ENCODE peak calls at places on chromosomes 2 and 18, in six cellular contexts. F, M, B, I, L and R are unnamed samples.

GRCh38 chr2:98036349-98037000 is 40.7 kb upstream of the TMEM131 start:
- DNase-seq in F (no peak), M (peak), B (no peak), I (no peak), L (no peak), R (no peak)

GRCh38 chr2:238702276-238702675 is 145.6 kb upstream of the TWIST2 start:
- DNase-seq in F (no peak), M (no peak), B (no peak), I (no peak), L (no peak), R (no peak)

GRCh38 chr2:133477614-133477990 is 90.7 kb downstream of the NCKAP5 start:
- DNase-seq in F (no peak), M (no peak), B (no peak), I (no peak), L (no peak), R (no peak)

GRCh38 chr18:813405-814071 is 1.5 kb upstream of the YES1 start:
- DNase-seq in F (no peak), M (no peak), B (no peak), I (no peak), L (no peak), R (no peak)

GRCh38 chr2:144759746-144760145 is 239.8 kb upstream of the ZEB2 start:
- DNase-seq in F (no peak), M (no peak), B (no peak), I (no peak), L (no peak), R (no peak)

GRCh38 chr2:96526101-96526591 is 10.4 kb upstream of the ARID5A start:
- DNase-seq in F (no peak), M (peak), B (no peak), I (no peak), L (no peak), R (no peak)

GRCh38 chr2:101864426-101864825 is 127.3 kb upstream of the IL1R2 start:
- DNase-seq in F (no peak), M (no peak), B (no peak), I (no peak), L (no peak), R (no peak)

GRCh38 chr2:86065512-86065911 is 40.2 kb downstream of the POLR1A start:
- DNase-seq in F (no peak), M (no peak), B (no peak), I (no peak), L (no peak), R (no peak)

GRCh38 chr2:238899386-238899785 is 51.5 kb downstream of the TWIST2 start:
- DNase-seq in F (no peak), M (no peak), B (no peak), I (no peak), L (no peak), R (no peak)

GRCh38 chr2:45946023-45946422 is 294.5 kb downstream of the PRKCE start:
- DNase-seq in F (no peak), M (no peak), B (no peak), I (no peak), L (no peak), R (no peak)

GRCh38 chr18:56606623-56607022 is 31.8 kb downstream of the TXNL1 start:
- DNase-seq in F (no peak), M (no peak), B (no peak), I (no peak), L (no peak), R (no peak)

GRCh38 chr18:56803076-56803475 is 151.9 kb downstream of the WDR7 start:
- DNase-seq in F (no peak), M (no peak), B (no peak), I (no peak), L (no peak), R (no peak)

GRCh38 chr2:164510895-164511294 is 110.4 kb downstream of the GRB14 start:
- DNase-seq in F (no peak), M (no peak), B (no peak), I (no peak), L (no peak), R (no peak)

GRCh38 chr2:169365093-169365483 is 2.8 kb upstream of the LRP2 start:
- DNase-seq in F (no peak), M (no peak), B (no peak), I (no peak), L (no peak), R (no peak)

GRCh38 chr2:37585982-37586621 is 85.3 kb downstream of the CDC42EP3 start:
- DNase-seq in F (peak), M (no peak), B (no peak), I (peak), L (no peak), R (no peak)

GRCh38 chr2:127517465-127517864 is 8.8 kb downstream of the IWS1 start:
- DNase-seq in F (no peak), M (no peak), B (no peak), I (no peak), L (no peak), R (no peak)

GRCh38 chr2:64491426-64491825 is 32.7 kb upstream of the AFTPH start:
- DNase-seq in F (no peak), M (no peak), B (no peak), I (no peak), L (no peak), R (no peak)

GRCh38 chr2:64489081-64489761 is 34.9 kb upstream of the AFTPH start:
- DNase-seq in F (no peak), M (no peak), B (no peak), I (no peak), L (no peak), R (no peak)

GRCh38 chr2:64492272-64492671 is 31.9 kb upstream of the AFTPH start:
- DNase-seq in F (no peak), M (no peak), B (no peak), I (no peak), L (no peak), R (no peak)

GRCh38 chr2:64493788-64494187 is 30.3 kb upstream of the AFTPH start:
- DNase-seq in F (no peak), M (no peak), B (no peak), I (no peak), L (no peak), R (no peak)

DNA sequence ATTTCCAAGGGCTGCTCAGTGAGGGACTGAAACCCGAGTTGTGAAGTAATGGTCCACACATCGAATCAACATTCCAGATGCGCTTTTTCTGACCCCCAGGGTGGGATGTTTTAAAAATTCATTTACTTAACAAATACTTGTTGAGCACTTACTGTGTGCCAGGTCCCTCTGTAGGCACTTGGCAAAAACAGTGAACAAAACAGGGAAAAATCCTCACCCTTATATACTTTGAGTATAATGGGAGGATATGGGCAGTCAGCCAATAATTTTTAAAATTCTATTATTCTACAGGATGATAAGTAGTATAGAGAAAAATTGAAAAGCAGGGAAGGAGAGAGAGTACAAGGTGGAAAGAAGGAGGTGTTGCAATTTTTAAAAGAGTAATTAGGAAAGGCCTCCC is 31.3 kb upstream of the AFTPH start:
- DNase-seq in F (no peak), M (no peak), B (no peak), I (no peak), L (no peak), R (no peak)
- H3K27ac ChIP-seq in F (no peak), M (no peak), B (no peak), I (no peak), L (no peak), R (no peak)

GRCh38 chr2:111618577-111618930 is 265.4 kb downstream of the ANAPC1 start:
- DNase-seq in F (no peak), M (peak), B (no peak), I (no peak), L (no peak), R (no peak)

GRCh38 chr2:111617804-111618576 is 266.0 kb downstream of the ANAPC1 start:
- DNase-seq in F (no peak), M (no peak), B (no peak), I (peak), L (no peak), R (no peak)

GRCh38 chr2:111616651-111617218 is 267.3 kb downstream of the ANAPC1 start:
- DNase-seq in F (no peak), M (no peak), B (no peak), I (no peak), L (no peak), R (no peak)

GRCh38 chr2:111617299-111617803 is 266.6 kb downstream of the ANAPC1 start:
- DNase-seq in F (no peak), M (no peak), B (no peak), I (no peak), L (no peak), R (no peak)

DNA sequence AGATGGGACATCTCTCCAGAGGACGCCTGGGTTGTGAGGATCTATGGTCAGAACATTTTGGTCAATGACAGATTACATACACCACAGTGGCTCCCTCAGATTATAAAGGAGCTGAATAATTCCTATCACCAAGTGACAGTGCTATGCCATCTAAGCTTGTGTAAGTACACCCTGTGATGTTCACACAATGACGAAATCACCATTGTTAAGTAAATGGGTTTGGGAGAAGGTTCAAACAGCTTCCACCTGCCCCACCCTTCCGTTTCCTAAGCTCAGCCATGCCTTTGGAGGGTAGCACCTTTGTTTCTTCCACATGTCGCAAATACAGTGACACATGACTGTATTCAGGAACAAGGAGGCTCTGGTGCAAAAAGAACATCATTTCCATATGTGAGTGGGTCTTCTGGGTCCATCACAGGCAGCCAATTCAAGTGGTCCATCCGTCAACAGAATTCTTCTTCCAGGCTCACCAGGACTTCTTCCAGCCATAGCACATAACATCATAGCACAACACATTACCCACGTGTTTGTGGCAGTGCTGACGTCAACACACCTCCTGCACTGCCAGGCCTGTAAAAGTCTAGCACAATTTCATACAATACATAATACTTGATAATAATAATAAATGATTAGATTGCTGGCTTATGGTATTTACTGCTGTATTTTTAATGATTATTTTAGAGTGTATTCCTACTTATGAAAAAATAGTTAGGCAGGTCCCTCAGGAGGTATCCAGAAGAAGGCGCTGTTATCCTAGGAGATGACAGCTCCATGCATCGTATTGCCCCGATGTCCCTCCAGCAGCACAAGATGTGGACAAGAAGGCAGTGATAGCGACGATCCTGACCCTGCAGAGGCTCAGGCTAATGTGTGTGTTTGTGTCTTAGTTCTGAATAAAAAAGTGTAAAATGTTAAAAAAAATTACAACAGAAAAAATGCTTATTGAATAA is 264.8 kb downstream of the ANAPC1 start:
- DNase-seq in F (no peak), M (no peak), B (no peak), I (no peak), L (no peak), R (no peak)
- H3K27ac ChIP-seq in F (no peak), M (no peak), B (no peak), I (no peak), L (no peak), R (no peak)

GRCh38 chr2:42614838-42615237 is 46.4 kb downstream of the MTA3 start:
- DNase-seq in F (no peak), M (no peak), B (no peak), I (no peak), L (no peak), R (no peak)
- H3K27ac ChIP-seq in F (no peak), M (no peak), B (no peak), I (no peak), L (no peak), R (no peak)

DNA sequence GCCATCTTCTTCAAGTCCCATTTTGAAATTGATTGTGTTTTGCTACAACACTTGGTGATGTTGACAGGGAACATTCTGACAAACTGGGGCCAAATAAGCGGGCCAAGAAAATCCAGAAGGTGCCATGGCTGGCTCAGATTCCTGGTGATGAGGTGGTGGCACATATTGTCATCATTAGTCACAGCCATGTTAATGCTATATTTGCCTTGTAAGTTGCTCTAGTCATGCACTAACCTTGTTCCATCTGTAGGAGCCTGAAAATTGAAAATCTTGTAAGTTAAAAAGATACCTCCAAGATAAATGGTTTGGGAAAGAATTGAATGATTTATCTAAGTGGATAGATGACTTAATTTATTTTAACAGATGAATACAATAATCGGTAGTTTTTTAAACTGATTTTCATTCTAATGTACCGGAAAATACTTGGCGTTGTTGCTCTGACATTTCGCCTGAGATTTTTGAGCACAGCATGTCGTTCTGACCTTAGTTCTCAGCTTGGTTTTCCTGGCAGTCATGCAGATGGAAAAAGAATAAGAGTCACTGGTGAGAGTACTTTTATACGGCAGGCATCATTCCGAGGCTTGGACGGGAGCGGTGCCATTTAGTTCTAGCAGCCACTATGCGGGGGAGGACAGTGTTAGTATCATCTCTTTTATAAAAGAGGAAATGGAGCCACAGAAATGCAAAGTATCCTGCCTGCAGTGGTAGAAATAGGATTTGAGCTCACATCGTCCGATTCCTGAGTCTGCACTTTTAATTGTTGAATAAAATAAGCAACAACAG is 133.9 kb downstream of the ZNF532 start:
- DNase-seq in F (no peak), M (no peak), B (no peak), I (peak), L (no peak), R (no peak)
- H3K27ac ChIP-seq in F (no peak), M (peak), B (no peak), I (peak), L (peak), R (no peak)

GRCh38 chr2:190417045-190417842 is 9.1 kb downstream of the MFSD6 start:
- DNase-seq in F (no peak), M (no peak), B (no peak), I (no peak), L (no peak), R (no peak)
- H3K27ac ChIP-seq in F (no peak), M (peak), B (no peak), I (no peak), L (peak), R (peak)

DNA sequence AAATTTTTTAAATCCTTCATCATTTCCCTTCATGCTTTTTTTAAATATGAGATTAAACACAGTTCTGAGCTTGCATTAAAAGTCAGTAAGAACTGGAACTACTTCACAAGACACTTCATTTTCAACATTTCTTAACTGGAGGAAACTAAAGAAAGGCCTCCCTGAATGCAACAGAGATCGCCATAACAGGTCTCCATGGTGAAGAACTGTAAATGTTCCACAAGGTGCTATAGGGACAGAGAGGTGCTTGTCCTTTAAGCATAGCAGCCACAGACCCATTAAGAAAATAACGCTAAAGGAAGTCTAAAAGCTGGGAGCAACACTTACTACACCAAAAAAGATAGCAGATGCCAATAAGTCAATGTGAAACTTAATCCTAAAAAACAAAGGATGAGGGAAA is 8.5 kb downstream of the STAM2 start:
- DNase-seq in F (no peak), M (no peak), B (no peak), I (no peak), L (no peak), R (no peak)
- H3K27ac ChIP-seq in F (no peak), M (peak), B (no peak), I (no peak), L (no peak), R (no peak)

DNA sequence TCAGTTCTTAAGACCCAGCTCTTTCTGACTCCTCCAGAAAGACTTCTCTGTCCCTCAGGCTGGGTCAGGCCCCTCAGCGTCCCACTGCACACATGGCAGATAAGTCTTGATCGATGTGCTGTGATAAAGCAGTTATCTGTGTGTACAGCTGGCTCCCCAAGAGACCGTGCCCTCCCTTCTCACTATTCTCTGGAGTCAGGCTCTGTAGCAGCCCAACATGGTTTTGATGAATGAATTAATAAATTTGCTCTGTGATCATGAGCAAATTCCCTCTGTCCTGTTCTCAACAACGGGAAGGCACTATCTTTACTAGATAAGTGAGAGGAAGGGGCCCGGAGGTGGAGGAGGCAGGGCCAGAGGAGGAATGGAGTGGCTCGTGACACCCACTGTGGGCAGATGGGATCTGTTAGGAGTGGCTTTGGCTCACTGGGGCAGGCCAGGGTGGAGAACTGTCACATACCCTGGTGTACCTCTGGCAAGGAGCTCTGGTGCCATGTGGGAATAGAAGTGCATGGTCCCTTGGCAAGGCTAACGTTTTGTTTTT is 48.3 kb downstream of the ZFP36L2 start:
- DNase-seq in F (no peak), M (no peak), B (no peak), I (no peak), L (no peak), R (no peak)
- H3K27ac ChIP-seq in F (peak), M (peak), B (peak), I (peak), L (peak), R (no peak)

DNA sequence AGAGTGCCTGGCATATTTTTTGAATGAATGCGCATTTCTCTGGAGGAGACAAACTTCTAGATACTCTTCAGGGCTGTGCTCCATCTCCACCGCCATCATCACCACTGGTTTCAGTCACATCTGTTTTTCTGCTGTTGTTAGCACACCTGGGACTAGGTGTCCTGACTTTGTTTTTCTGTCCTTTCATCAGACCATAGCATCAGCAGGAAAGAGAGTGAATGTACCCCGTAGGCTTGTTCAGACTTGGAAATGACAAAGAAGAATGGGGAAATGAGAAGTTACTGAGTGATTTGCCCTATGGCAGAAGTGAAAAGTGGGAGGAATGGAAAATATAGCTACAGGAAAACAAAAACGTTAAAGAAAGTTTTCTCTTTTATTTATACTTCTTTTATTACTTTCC is 965.2 kb upstream of the FANCL start:
- DNase-seq in F (no peak), M (no peak), B (no peak), I (no peak), L (no peak), R (no peak)
- H3K27ac ChIP-seq in F (no peak), M (no peak), B (no peak), I (no peak), L (no peak), R (no peak)